ENCODE peak calls at places on chromosome 22, in six cellular contexts. S is body of pancreas, T is Peyer's patch, U is HCT116, W is uterus, B is ovary. H is an unnamed sample.

GRCh38 chr22:37416389-37416788 is 10.9 kb downstream of the ELFN2 start:
- DNase-seq in S (no peak), T (no peak), U (no peak), W (no peak), B (no peak), H (no peak)

GRCh38 chr22:49331223-49331815 is 496.4 kb downstream of the BRD1 start:
- DNase-seq in S (no peak), T (no peak), U (no peak), W (no peak), B (no peak), H (no peak)

GRCh38 chr22:50089231-50090140 is at the start of gene MOV10L1:
- DNase-seq in S (no peak), T (no peak), U (no peak), W (no peak), B (peak; percentile 61), H (no peak)

GRCh38 chr22:40400173-40400572 is 29.8 kb downstream of the SGSM3 start:
- DNase-seq in S (no peak), T (peak; percentile 88), U (no peak), W (no peak), B (no peak), H (no peak)

GRCh38 chr22:44821741-44822425 is 69.5 kb downstream of the ARHGAP8 start:
- DNase-seq in S (no peak), T (no peak), U (no peak), W (no peak), B (no peak), H (no peak)

GRCh38 chr22:41537203-41537602 is 7.1 kb downstream of the POLR3H start:
- DNase-seq in S (no peak), T (no peak), U (no peak), W (no peak), B (no peak), H (no peak)

GRCh38 chr22:29443861-29444431 is 5.6 kb downstream of the RFPL1 start:
- DNase-seq in S (no peak), T (no peak), U (no peak), W (no peak), B (no peak), H (no peak)

GRCh38 chr22:44385781-44386180 is 73.0 kb upstream of the SHISAL1 start:
- DNase-seq in S (no peak), T (no peak), U (no peak), W (no peak), B (no peak), H (peak; percentile 21)

GRCh38 chr22:48943567-48944432 is 883.9 kb downstream of the BRD1 start:
- DNase-seq in S (peak; percentile 28), T (peak; percentile 37), U (no peak), W (no peak), B (no peak), H (no peak)

GRCh38 chr22:44437493-44438015 is 60.5 kb downstream of the RTL6 start:
- DNase-seq in S (no peak), T (peak; percentile 18), U (no peak), W (no peak), B (no peak), H (no peak)

DNA sequence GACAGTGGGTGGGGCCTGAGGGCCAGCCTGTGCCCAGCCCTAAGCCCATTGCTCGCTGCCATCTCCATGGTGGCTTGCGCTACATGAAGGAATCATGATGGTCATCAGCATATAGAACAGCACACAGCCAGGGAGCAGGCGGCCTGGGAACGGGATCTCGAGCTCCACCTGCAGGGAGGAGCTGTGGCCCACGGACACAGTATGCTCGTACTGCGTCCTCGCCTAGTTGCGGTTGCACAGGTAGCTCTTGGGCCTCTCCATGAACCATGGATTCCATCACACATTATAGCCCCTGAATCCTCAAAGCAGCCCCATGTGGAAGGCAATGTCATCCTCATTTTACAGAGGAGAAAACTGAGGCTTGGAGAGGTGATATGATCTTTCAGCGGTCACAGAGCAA is 15.1 kb downstream of the SEC14L4 start:
- DNase-seq in S (peak; percentile 16), T (no peak), U (no peak), W (no peak), B (no peak), H (no peak)
- TF ChIP-seq CTCF in S (peak; percentile 9), T (peak; percentile 5), U (no peak), W (no peak), B (no peak), H (no peak)

GRCh38 chr22:45978275-45978713 is 1.3 kb upstream of the WNT7B start:
- DNase-seq in S (no peak), T (no peak), U (no peak), W (no peak), B (no peak), H (no peak)

GRCh38 chr22:45975266-45976161 is 1.4 kb downstream of the WNT7B start:
- DNase-seq in S (peak; percentile 32), T (no peak), U (no peak), W (no peak), B (no peak), H (no peak)

GRCh38 chr22:45977551-45978274 is 751 bp upstream of the WNT7B start:
- DNase-seq in S (no peak), T (no peak), U (no peak), W (no peak), B (no peak), H (no peak)

GRCh38 chr22:45977003-45977395 is at the start of gene WNT7B:
- DNase-seq in S (peak; percentile 49), T (no peak), U (peak; percentile 33), W (no peak), B (no peak), H (no peak)

DNA sequence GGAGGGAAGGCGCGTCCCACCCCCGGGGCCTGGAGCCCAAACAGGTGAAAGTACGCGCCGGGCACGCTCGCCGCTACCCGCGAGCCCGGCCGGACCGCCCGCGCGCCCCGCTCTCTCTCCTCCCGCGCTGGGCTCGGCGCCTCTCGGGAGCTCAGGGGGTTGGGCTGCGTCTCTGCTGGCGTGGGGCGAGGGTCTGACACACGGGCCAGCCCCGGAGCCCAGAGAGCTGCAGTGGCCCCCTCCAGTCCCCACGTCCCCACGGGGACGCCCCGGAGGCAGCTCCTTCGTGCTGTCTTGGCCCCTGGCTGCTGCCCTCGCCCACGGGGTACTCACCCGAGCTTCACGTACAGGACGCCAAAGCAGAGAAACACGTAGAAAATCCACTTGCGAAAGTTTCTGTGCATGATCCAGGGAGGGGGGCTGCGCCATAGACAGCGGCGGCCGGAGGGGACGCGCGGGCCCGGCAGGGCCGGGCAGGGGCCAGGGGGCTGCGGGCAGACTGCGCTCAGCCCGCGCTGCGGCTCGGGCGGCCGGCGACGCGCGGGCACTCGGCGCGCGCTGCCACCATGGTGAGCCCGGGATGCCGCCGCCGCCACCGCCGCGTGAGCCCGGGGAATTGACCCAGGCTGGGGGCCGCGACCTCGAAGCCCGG is 485 bp downstream of the WNT7B start:
- DNase-seq in S (peak; percentile 19), T (no peak), U (no peak), W (no peak), B (no peak), H (no peak)
- TF ChIP-seq POLR2A in S (no peak), T (no peak), U (no peak), W (no peak), B (no peak), H (no peak)

GRCh38 chr22:30582788-30583575 is 8.5 kb upstream of the GAL3ST1 start:
- DNase-seq in S (no peak), T (no peak), U (no peak), W (no peak), B (no peak), H (no peak)

GRCh38 chr22:30582051-30582450 is 7.6 kb upstream of the GAL3ST1 start:
- DNase-seq in S (no peak), T (no peak), U (no peak), W (no peak), B (no peak), H (no peak)

GRCh38 chr22:30584441-30584840 is 7.3 kb downstream of the PES1 start:
- DNase-seq in S (no peak), T (no peak), U (no peak), W (no peak), B (no peak), H (no peak)

GRCh38 chr22:30578481-30578880 is 4.0 kb upstream of the GAL3ST1 start:
- DNase-seq in S (no peak), T (no peak), U (no peak), W (no peak), B (no peak), H (no peak)

GRCh38 chr22:30580896-30581295 is 6.4 kb upstream of the GAL3ST1 start:
- DNase-seq in S (no peak), T (no peak), U (no peak), W (no peak), B (no peak), H (no peak)
- H3K36me3 ChIP-seq in S (peaks cover 37% of the 10 kb centered on the region), T (no peaks in the 10 kb centered on the region), U (peaks cover 53% of the 10 kb centered on the region), W (no peaks in the 10 kb centered on the region), B (peaks cover 5% of the 10 kb centered on the region), H (peaks cover 56% of the 10 kb centered on the region)

GRCh38 chr22:33515733-33516297 is 404.5 kb downstream of the LARGE1 start:
- DNase-seq in S (peak; percentile 34), T (no peak), U (no peak), W (no peak), B (no peak), H (peak; percentile 48)
- TF ChIP-seq CTCF in S (no peak), T (no peak), U (no peak), W (no peak), B (no peak), H (no peak)

GRCh38 chr22:17087176-17088131 is 2.7 kb downstream of the IL17RA start:
- DNase-seq in S (no peak), T (peak; percentile 52), U (no peak), W (no peak), B (no peak), H (no peak)
- TF ChIP-seq POLR2A in S (no peak), T (no peak), U (no peak), W (no peak), B (no peak), H (no peak)

DNA sequence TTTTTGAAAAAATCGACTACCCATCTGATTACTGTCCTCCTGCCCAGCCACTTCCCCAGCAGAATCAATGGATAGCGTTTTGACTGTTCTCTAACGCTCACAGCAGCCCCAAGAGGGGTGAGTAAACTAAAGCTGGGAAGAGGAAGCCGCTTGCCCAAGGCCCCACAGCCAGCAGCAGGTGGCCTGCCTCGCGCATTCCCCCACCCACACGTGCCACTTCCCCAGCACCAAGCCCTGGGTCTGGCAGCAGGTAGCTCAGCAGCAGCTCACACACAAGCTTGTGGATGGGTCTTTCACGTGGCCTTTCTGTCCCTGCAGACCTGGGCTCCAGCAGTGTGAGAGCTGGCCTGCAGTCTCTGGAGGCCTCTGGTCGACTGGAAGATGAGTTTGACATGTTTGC is 34.3 kb downstream of the TOM1 start:
- DNase-seq in S (no peak), T (no peak), U (no peak), W (no peak), B (no peak), H (no peak)
- H3K36me3 ChIP-seq in S (no peaks in the 10 kb centered on the region), T (no peaks in the 10 kb centered on the region), U (no peaks in the 10 kb centered on the region), W (no peaks in the 10 kb centered on the region), B (no peaks in the 10 kb centered on the region), H (peaks cover 98% of the 10 kb centered on the region)

GRCh38 chr22:22558972-22559603 is at the start of gene PRAME:
- DNase-seq in S (peak; percentile 54), T (peak; percentile 87), U (peak; percentile 80), W (no peak), B (peak; percentile 47), H (peak; percentile 41)
- TF ChIP-seq CTCF in S (no peak), T (peak; percentile 30), U (peak; percentile 100), W (no peak), B (no peak), H (peak; percentile 34)

GRCh38 chr22:42648368-42649260 is 578 bp downstream of the CYB5R3 start:
- DNase-seq in S (peak; percentile 86), T (peak; percentile 88), U (no peak), W (peak; percentile 50), B (peak; percentile 46), H (peak; percentile 78)
- TF ChIP-seq POLR2A in S (no peak), T (peak; percentile 78), U (no peak), W (no peak), B (no peak), H (peak; percentile 41)